ENCODE peak calls at places on chromosomes 12 and 14, in four cellular contexts. Z, F, D and X are unnamed samples.

GRCh38 chr14:74492413-74493342 is at the start of gene NPC2:
- DNase-seq in Z (no peak), F (no peak), D (no peak), X (no peak)

GRCh38 chr12:14716848-14717444 is 20.5 kb upstream of the GUCY2C start:
- DNase-seq in Z (peak; percentile 13), F (no peak), D (peak; percentile 93), X (peak; percentile 10)

GRCh38 chr12:126507231-126507630 is 1442.0 kb downstream of the AACS start:
- DNase-seq in Z (no peak), F (no peak), D (no peak), X (no peak)

GRCh38 chr12:107610030-107610859 is 75.4 kb upstream of the PWP1 start:
- DNase-seq in Z (no peak), F (no peak), D (peak; percentile 66), X (peak; percentile 10)

GRCh38 chr12:96497800-96498199 is 8.4 kb downstream of the CFAP54 start:
- DNase-seq in Z (no peak), F (no peak), D (no peak), X (no peak)

GRCh38 chr12:127014079-127014478 is 1252.9 kb upstream of the TMEM132C start:
- DNase-seq in Z (no peak), F (no peak), D (no peak), X (no peak)

GRCh38 chr12:104695453-104696148 is 238.9 kb downstream of the CHST11 start:
- DNase-seq in Z (peak; percentile 32), F (peak; percentile 81), D (no peak), X (peak; percentile 64)

GRCh38 chr12:110983811-110984210 is 63.4 kb upstream of the MYL2 start:
- DNase-seq in Z (no peak), F (no peak), D (no peak), X (no peak)